ENCODE peak calls at places on chromosome X, in eight cellular contexts. Y, S, R, U, C, L, E and Z are unnamed samples.

GRCh38 chrX:41603591-41603990 is 85.2 kb upstream of the GPR34 start:
- DNase-seq in Y (no peak), S (no peak), R (no peak), U (no peak), C (no peak), L (no peak), E (no peak), Z (no peak)

GRCh38 chrX:24231169-24231568 is 81.6 kb downstream of the ZFX start:
- DNase-seq in Y (no peak), S (no peak), R (no peak), U (peak; percentile 33), C (no peak), L (no peak), E (no peak), Z (no peak)

GRCh38 chrX:23637187-23637586 is 30.1 kb upstream of the PRDX4 start:
- DNase-seq in Y (no peak), S (no peak), R (no peak), U (no peak), C (no peak), L (no peak), E (no peak), Z (no peak)

GRCh38 chrX:119758682-119759332 is 419 bp downstream of the SOWAHD start:
- DNase-seq in Y (peak; percentile 39), S (no peak), R (peak; percentile 22), U (no peak), C (no peak), L (peak; percentile 4), E (peak; percentile 54), Z (peak; percentile 94)

GRCh38 chrX:52271212-52271611 is 86.5 kb downstream of the MAGED4 start:
- DNase-seq in Y (peak; percentile 16), S (no peak), R (peak; percentile 21), U (no peak), C (no peak), L (peak; percentile 15), E (peak; percentile 39), Z (no peak)

GRCh38 chrX:138484451-138484850 is 227.1 kb downstream of the FGF13 start:
- DNase-seq in Y (no peak), S (no peak), R (no peak), U (no peak), C (no peak), L (no peak), E (no peak), Z (no peak)

GRCh38 chrX:13283968-13284914 is 35.6 kb downstream of the ATXN3L start:
- DNase-seq in Y (no peak), S (no peak), R (no peak), U (peak; percentile 50), C (no peak), L (no peak), E (peak; percentile 14), Z (no peak)

GRCh38 chrX:149129767-149130166 is 375.3 kb downstream of the IDS start:
- DNase-seq in Y (no peak), S (no peak), R (no peak), U (no peak), C (no peak), L (no peak), E (no peak), Z (no peak)

GRCh38 chrX:122625821-122626220 is 558.3 kb upstream of the GRIA3 start:
- DNase-seq in Y (no peak), S (no peak), R (no peak), U (peak; percentile 81), C (no peak), L (no peak), E (no peak), Z (no peak)

GRCh38 chrX:952816-953215 is 259.6 kb downstream of the CRLF2 start:
- DNase-seq in Y (no peak), S (no peak), R (no peak), U (no peak), C (no peak), L (no peak), E (no peak), Z (no peak)

GRCh38 chrX:64198046-64198445 is 7.5 kb downstream of the AMER1 start:
- DNase-seq in Y (no peak), S (peak; percentile 41), R (no peak), U (no peak), C (no peak), L (no peak), E (no peak), Z (no peak)

GRCh38 chrX:20300822-20301221 is 34.1 kb upstream of the RPS6KA3 start:
- DNase-seq in Y (no peak), S (no peak), R (no peak), U (no peak), C (no peak), L (no peak), E (no peak), Z (no peak)

GRCh38 chrX:71870337-71871098 is 40.1 kb upstream of the NHSL2 start:
- DNase-seq in Y (peak; percentile 21), S (no peak), R (peak; percentile 44), U (peak; percentile 3), C (no peak), L (peak; percentile 33), E (peak; percentile 60), Z (no peak)

GRCh38 chrX:75596178-75596577 is 73.3 kb upstream of the ZDHHC15 start:
- DNase-seq in Y (no peak), S (no peak), R (no peak), U (no peak), C (no peak), L (no peak), E (no peak), Z (no peak)

GRCh38 chrX:17160971-17161370 is 214.0 kb upstream of the NHS start:
- DNase-seq in Y (no peak), S (no peak), R (no peak), U (no peak), C (no peak), L (no peak), E (no peak), Z (no peak)

GRCh38 chrX:5402461-5402860 is 826.2 kb downstream of the NLGN4X start:
- DNase-seq in Y (no peak), S (no peak), R (no peak), U (no peak), C (no peak), L (no peak), E (no peak), Z (no peak)

GRCh38 chrX:97629597-97629985 is 745.9 kb downstream of the RPA4 start:
- DNase-seq in Y (no peak), S (no peak), R (no peak), U (no peak), C (no peak), L (no peak), E (no peak), Z (no peak)

GRCh38 chrX:25003066-25003849 is 12.5 kb downstream of the ARX start:
- DNase-seq in Y (peak; percentile 27), S (no peak), R (no peak), U (no peak), C (no peak), L (no peak), E (no peak), Z (no peak)

GRCh38 chrX:48826135-48826875 is at the start of gene ERAS:
- DNase-seq in Y (no peak), S (no peak), R (no peak), U (no peak), C (no peak), L (no peak), E (no peak), Z (no peak)

GRCh38 chrX:44071847-44072545 is 98.8 kb upstream of the NDP start:
- DNase-seq in Y (no peak), S (no peak), R (no peak), U (no peak), C (no peak), L (no peak), E (no peak), Z (no peak)

GRCh38 chrX:13863326-13863725 is 46.4 kb upstream of the GPM6B start:
- DNase-seq in Y (no peak), S (no peak), R (no peak), U (no peak), C (no peak), L (no peak), E (no peak), Z (no peak)

GRCh38 chrX:24282381-24283121 is 31.3 kb downstream of the SUPT20HL2 start:
- DNase-seq in Y (peak; percentile 41), S (no peak), R (peak; percentile 69), U (no peak), C (no peak), L (no peak), E (no peak), Z (no peak)

GRCh38 chrX:40099046-40099968 is 1.5 kb upstream of the BCOR start:
- DNase-seq in Y (peak; percentile 50), S (peak; percentile 55), R (peak; percentile 71), U (no peak), C (no peak), L (no peak), E (peak; percentile 64), Z (no peak)

GRCh38 chrX:107978707-107979307 is 3.4 kb downstream of the TEX13B start:
- DNase-seq in Y (no peak), S (no peak), R (peak; percentile 44), U (peak; percentile 10), C (no peak), L (no peak), E (no peak), Z (no peak)
- TF ChIP-seq CTCF in Y (peak; percentile 50), S (peak; percentile 51), R (peak; percentile 59), U (peak; percentile 49), C (no peak), L (peak; percentile 40), E (no peak), Z (peak; percentile 76)

DNA sequence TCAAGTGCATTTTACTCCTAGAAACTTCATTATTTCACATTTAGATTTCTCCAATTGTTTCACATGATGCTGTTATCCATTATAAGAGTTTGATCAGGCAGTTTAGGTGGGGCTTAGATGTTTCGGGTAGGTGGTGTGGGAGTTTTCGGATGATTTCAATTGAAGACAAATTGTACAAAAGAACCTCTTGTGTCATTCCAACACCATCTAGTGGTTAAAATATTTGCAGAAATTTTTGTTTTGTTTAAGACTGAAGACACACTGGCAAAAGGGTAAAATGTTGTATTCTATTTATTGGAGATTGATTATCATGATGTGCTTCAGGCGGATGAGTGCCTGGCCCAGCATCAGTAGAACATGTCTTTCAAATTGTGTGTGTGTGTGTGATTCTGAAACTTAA is 212.7 kb downstream of the SH3BGRL start:
- DNase-seq in Y (no peak), S (no peak), R (no peak), U (no peak), C (no peak), L (no peak), E (no peak), Z (no peak)
- TF ChIP-seq CTCF in Y (no peak), S (peak; percentile 16), R (no peak), U (no peak), C (no peak), L (no peak), E (no peak), Z (peak; percentile 68)

GRCh38 chrX:121581885-121582284 is 534.5 kb downstream of the GLUD2 start:
- DNase-seq in Y (no peak), S (no peak), R (peak; percentile 5), U (no peak), C (no peak), L (no peak), E (no peak), Z (no peak)
- TF ChIP-seq CTCF in Y (no peak), S (no peak), R (no peak), U (no peak), C (no peak), L (no peak), E (no peak), Z (no peak)

GRCh38 chrX:102599084-102599949 is at the start of gene ARMCX5:
- DNase-seq in Y (peak; percentile 58), S (peak; percentile 75), R (peak; percentile 82), U (peak; percentile 56), C (peak; percentile 84), L (peak; percentile 56), E (peak; percentile 62), Z (no peak)
- TF ChIP-seq CTCF in Y (no peak), S (no peak), R (no peak), U (no peak), C (no peak), L (no peak), E (no peak), Z (peak; percentile 13)